ENCODE peak calls at places on chromosomes 2 and 18, in four cellular contexts. One of them, this sample, is unnamed.
A peak's percentile ranks its signal among the peaks of the same experiment; 100 is the strongest.

GRCh38 chr2:96773922-96774321 is 13.2 kb downstream of the CNNM4 start:
- DNase-seq in globus pallidus: no peak
- DNase-seq in DND-41: peak; percentile 82
- DNase-seq in foreskin keratinocyte: no peak
- DNase-seq in this sample: no peak

GRCh38 chr2:41966431-41966893 is 81.4 kb upstream of the PKDCC start:
- DNase-seq in globus pallidus: peak; percentile 86
- DNase-seq in DND-41: no peak
- DNase-seq in foreskin keratinocyte: peak; percentile 71
- DNase-seq in this sample: no peak

GRCh38 chr2:179605341-179605740 is 256.1 kb downstream of the ZNF385B start:
- DNase-seq in globus pallidus: no peak
- DNase-seq in DND-41: no peak
- DNase-seq in foreskin keratinocyte: no peak
- DNase-seq in this sample: no peak

GRCh38 chr18:3902676-3903075 is 452.7 kb downstream of the TGIF1 start:
- DNase-seq in globus pallidus: no peak
- DNase-seq in DND-41: no peak
- DNase-seq in foreskin keratinocyte: no peak
- DNase-seq in this sample: no peak

GRCh38 chr2:181036848-181037603 is 56.6 kb downstream of the UBE2E3 start:
- DNase-seq in globus pallidus: no peak
- DNase-seq in DND-41: peak; percentile 20
- DNase-seq in foreskin keratinocyte: peak; percentile 86
- DNase-seq in this sample: no peak

GRCh38 chr2:180705551-180705950 is 274.9 kb upstream of the UBE2E3 start:
- DNase-seq in globus pallidus: no peak
- DNase-seq in DND-41: no peak
- DNase-seq in foreskin keratinocyte: peak; percentile 26
- DNase-seq in this sample: no peak

GRCh38 chr2:72182547-72183460 is 35.1 kb upstream of the CYP26B1 start:
- DNase-seq in globus pallidus: no peak
- DNase-seq in DND-41: no peak
- DNase-seq in foreskin keratinocyte: no peak
- DNase-seq in this sample: no peak

GRCh38 chr18:80246656-80247402 is 485 bp downstream of the PARD6G start:
- DNase-seq in globus pallidus: no peak
- DNase-seq in DND-41: peak; percentile 21
- DNase-seq in foreskin keratinocyte: peak; percentile 52
- DNase-seq in this sample: peak; percentile 15

GRCh38 chr2:3620834-3621233 is 25.9 kb downstream of the COLEC11 start:
- DNase-seq in globus pallidus: no peak
- DNase-seq in DND-41: no peak
- DNase-seq in foreskin keratinocyte: peak; percentile 92
- DNase-seq in this sample: no peak

This sample was measured in cerebellar cortex.